ENCODE peak calls at places on chromosomes 6 and 20, in six cellular contexts. B, O, E, A, S and W are unnamed samples. For H3K9me3, the result is how much of the 10 kb centered on the place peaks cover.

GRCh38 chr6:112231609-112232060 is 22.7 kb downstream of the LAMA4 start:
- DNase-seq in B (no peak), O (peak), E (no peak), A (peak), S (no peak), W (no peak)

GRCh38 chr6:105794263-105794662 is 291.9 kb upstream of the PRDM1 start:
- DNase-seq in B (peak), O (no peak), E (peak), A (no peak), S (no peak), W (peak)

GRCh38 chr6:28001751-28002150 is 44.7 kb downstream of the OR2B6 start:
- DNase-seq in B (no peak), O (no peak), E (peak), A (no peak), S (no peak), W (no peak)

GRCh38 chr6:30100585-30101422 is 12.1 kb downstream of the TRIM31 start:
- DNase-seq in B (peak), O (no peak), E (no peak), A (no peak), S (no peak), W (peak)

GRCh38 chr6:7906741-7907140 is 3.8 kb downstream of the TXNDC5 start:
- DNase-seq in B (no peak), O (no peak), E (no peak), A (no peak), S (no peak), W (no peak)

GRCh38 chr6:135030532-135031178 is 24.0 kb downstream of the HBS1L start:
- DNase-seq in B (no peak), O (peak), E (no peak), A (peak), S (no peak), W (no peak)

GRCh38 chr20:53565254-53565653 is 28.4 kb downstream of the ZNF217 start:
- DNase-seq in B (no peak), O (no peak), E (no peak), A (no peak), S (no peak), W (no peak)

GRCh38 chr20:11917663-11918062 is at the start of gene BTBD3:
- DNase-seq in B (no peak), O (peak), E (no peak), A (peak), S (no peak), W (peak)

GRCh38 chr6:47653706-47654105 is 44.7 kb upstream of the ADGRF4 start:
- DNase-seq in B (no peak), O (no peak), E (no peak), A (no peak), S (no peak), W (peak)

GRCh38 chr20:58161192-58161591 is 67.3 kb downstream of the ANKRD60 start:
- DNase-seq in B (no peak), O (no peak), E (no peak), A (no peak), S (no peak), W (no peak)

GRCh38 chr20:19867940-19868371 is 109.9 kb downstream of the RIN2 start:
- DNase-seq in B (no peak), O (no peak), E (no peak), A (no peak), S (no peak), W (no peak)

GRCh38 chr6:97591955-97592354 is 308.9 kb upstream of the MMS22L start:
- DNase-seq in B (peak), O (no peak), E (no peak), A (no peak), S (no peak), W (no peak)

GRCh38 chr20:8764289-8764962 is 304.5 kb upstream of the PLCB4 start:
- DNase-seq in B (no peak), O (peak), E (no peak), A (no peak), S (peak), W (peak)

GRCh38 chr6:148846778-148847761 is 100.2 kb downstream of the UST start:
- DNase-seq in B (no peak), O (peak), E (no peak), A (no peak), S (no peak), W (no peak)

GRCh38 chr6:116386581-116387299 is 16.0 kb downstream of the DSE start:
- DNase-seq in B (no peak), O (peak), E (no peak), A (peak), S (no peak), W (no peak)

GRCh38 chr6:31086788-31087440 is 25.5 kb downstream of the C6orf15 start:
- DNase-seq in B (no peak), O (peak), E (peak), A (peak), S (no peak), W (no peak)

GRCh38 chr20:43973671-43974450 is 59.2 kb downstream of the TOX2 start:
- DNase-seq in B (no peak), O (no peak), E (no peak), A (no peak), S (no peak), W (no peak)

GRCh38 chr6:144580039-144580438 is 294.9 kb downstream of the UTRN start:
- DNase-seq in B (no peak), O (no peak), E (no peak), A (no peak), S (no peak), W (no peak)

GRCh38 chr6:3324262-3324942 is 65.7 kb downstream of the PSMG4 start:
- DNase-seq in B (peak), O (peak), E (peak), A (peak), S (no peak), W (no peak)

GRCh38 chr20:19628570-19629134 is 129.4 kb upstream of the RIN2 start:
- DNase-seq in B (peak), O (peak), E (peak), A (peak), S (peak), W (peak)

GRCh38 chr6:142952614-142953013 is 7.6 kb upstream of the HIVEP2 start:
- DNase-seq in B (no peak), O (no peak), E (no peak), A (no peak), S (no peak), W (no peak)

GRCh38 chr6:144213293-144213692 is 63.0 kb downstream of the STX11 start:
- DNase-seq in B (no peak), O (no peak), E (no peak), A (no peak), S (no peak), W (no peak)

GRCh38 chr20:7741866-7742265 is 198.4 kb downstream of the HAO1 start:
- DNase-seq in B (no peak), O (no peak), E (no peak), A (peak), S (no peak), W (no peak)

GRCh38 chr6:122109075-122109474 is 290.4 kb upstream of the HSF2 start:
- DNase-seq in B (no peak), O (no peak), E (no peak), A (no peak), S (no peak), W (no peak)

GRCh38 chr6:18640134-18640533 is 253.0 kb downstream of the RNF144B start:
- DNase-seq in B (no peak), O (no peak), E (no peak), A (no peak), S (peak), W (no peak)

GRCh38 chr6:130708338-130708737 is 118.9 kb upstream of the SMLR1 start:
- DNase-seq in B (no peak), O (no peak), E (peak), A (no peak), S (peak), W (no peak)

GRCh38 chr20:32089637-32090330 is 19.7 kb upstream of the TM9SF4 start:
- DNase-seq in B (peak), O (no peak), E (no peak), A (no peak), S (no peak), W (no peak)

GRCh38 chr6:53831081-53831839 is 36.5 kb downstream of the LRRC1 start:
- DNase-seq in B (no peak), O (no peak), E (no peak), A (no peak), S (no peak), W (no peak)

GRCh38 chr6:140846518-140847277 is 1286.0 kb upstream of the GJE1 start:
- DNase-seq in B (no peak), O (peak), E (no peak), A (peak), S (no peak), W (no peak)

GRCh38 chr20:58944610-58945009 is 36.4 kb upstream of the NELFCD start:
- DNase-seq in B (peak), O (no peak), E (no peak), A (no peak), S (no peak), W (no peak)

DNA sequence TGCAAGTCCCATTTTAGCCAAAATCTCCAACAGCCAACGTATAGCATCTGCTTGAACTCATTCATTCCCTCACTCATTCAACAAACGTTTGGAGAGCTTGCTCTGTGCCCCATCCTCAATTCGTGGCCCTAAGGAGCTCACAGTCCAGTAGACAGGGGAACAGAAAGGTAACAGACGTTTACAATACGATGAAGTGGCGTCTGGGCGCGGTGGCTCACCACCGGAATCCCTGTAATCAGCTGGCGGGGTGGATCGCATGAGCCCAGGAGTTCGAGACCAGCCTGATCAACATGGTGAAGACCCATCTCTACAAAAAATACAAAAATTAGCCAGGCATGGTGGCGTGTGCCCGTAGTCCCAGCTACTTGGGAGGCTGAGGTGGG is 790 bp upstream of the E2F1 start:
- DNase-seq in B (no peak), O (no peak), E (no peak), A (no peak), S (no peak), W (no peak)
- H3K9ac ChIP-seq in B (no peak), O (no peak), E (no peak), A (peak), S (no peak), W (peak)

DNA sequence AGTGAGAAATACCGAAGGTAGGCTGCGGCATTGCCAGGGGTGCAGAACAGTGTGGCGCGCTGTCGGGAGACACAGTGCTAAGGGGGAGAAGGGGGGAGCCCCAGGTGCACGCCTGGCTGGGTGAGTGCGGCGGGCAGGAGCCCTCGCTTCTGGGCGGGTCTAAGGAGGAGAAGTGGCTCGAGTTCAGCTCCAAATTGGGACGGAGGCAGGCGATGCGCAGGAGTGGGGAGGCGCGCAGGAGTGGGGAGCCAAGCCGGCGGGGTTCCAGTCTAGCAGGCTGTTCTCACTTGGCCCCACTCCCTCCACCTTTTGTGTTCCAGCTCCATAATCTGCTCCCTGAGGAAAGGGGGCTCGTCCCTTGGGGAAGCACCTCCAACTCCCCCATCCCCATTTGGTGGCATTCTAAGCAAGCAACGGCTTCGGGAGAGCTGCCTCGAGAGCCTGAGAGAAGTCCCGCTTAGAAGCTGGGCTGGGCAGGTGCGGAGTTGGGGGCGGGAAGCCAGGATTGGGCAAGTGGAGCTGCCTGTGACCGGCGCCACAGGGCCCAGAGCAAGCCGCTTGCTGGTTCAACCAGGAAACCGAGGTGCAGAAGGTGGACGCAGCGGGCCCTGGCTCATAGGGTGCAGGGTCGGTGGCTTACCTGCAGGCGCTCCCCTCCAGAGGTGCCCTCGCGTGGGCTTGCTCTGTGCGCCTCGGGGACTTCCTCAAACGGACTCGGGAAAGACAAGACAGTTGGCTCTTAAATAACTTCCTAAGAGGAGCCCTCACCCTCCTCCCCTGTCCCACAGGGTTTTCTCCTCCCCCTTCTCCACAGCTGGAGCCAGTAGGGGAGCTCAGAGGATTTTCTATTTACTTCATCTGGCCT is at the start of gene F13A1:
- DNase-seq in B (peak), O (no peak), E (no peak), A (no peak), S (no peak), W (no peak)
- H3K4me3 ChIP-seq in B (peak), O (no peak), E (no peak), A (no peak), S (no peak), W (no peak)

GRCh38 chr6:164523060-164523459 is 786.3 kb downstream of the C6orf118 start:
- DNase-seq in B (no peak), O (no peak), E (no peak), A (no peak), S (no peak), W (no peak)

DNA sequence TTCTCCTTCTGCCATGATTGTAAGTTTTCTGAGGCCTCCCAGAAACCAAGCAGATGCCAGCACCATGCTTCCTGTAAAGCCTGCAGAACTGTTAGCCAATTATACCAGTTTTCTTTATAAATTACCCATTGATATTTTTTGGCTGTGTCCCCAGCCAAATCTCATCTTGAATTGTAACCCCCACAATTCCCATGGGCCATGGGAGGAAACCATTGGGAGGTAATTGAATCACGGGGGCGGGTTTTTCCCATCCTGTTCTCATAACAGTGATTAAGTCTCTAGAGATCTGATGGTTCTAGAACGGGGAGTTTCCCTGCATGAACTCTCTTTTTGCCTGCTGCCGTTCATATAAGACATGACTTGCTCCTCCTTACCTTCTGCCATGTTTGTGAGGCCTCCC is 788.5 kb downstream of the C6orf118 start:
- DNase-seq in B (no peak), O (no peak), E (no peak), A (no peak), S (no peak), W (no peak)
- H3K9me3 ChIP-seq in B (under half), O (under half), E (under half), A (under half), S (under half), W (under half)

GRCh38 chr20:49785851-49786174 is 26.8 kb upstream of the SLC9A8 start:
- DNase-seq in B (no peak), O (no peak), E (no peak), A (no peak), S (no peak), W (no peak)
- H3K9ac ChIP-seq in B (no peak), O (no peak), E (no peak), A (no peak), S (no peak), W (no peak)

GRCh38 chr20:3237011-3237957 is 1.7 kb downstream of the SLC4A11 start:
- DNase-seq in B (no peak), O (no peak), E (peak), A (no peak), S (no peak), W (no peak)
- H3K4me3 ChIP-seq in B (peak), O (no peak), E (no peak), A (no peak), S (peak), W (no peak)

DNA sequence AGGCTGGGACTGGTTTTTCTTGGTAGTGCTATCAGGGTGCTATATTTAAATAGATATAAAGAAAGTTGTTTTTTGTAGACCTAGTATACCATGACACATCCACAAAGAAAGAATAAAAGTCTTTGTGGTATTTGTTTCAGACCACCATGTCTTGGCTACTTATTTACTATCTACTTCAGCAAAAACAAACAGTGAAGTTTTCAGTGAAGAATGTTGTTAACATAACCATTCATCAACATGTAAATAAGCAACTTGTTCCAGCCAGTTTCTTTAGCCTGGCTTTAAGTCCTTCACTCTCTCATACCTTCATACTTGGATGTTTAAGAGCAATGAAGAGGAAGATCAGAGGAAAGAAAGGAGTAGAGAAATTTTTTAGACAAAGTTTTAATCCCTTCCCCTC is 624.1 kb downstream of the CD109 start:
- DNase-seq in B (no peak), O (no peak), E (no peak), A (no peak), S (no peak), W (no peak)
- H3K9me3 ChIP-seq in B (under half), O (under half), E (under half), A (under half), S (under half), W (under half)

GRCh38 chr20:48283470-48284110 is 498.3 kb upstream of the SULF2 start:
- DNase-seq in B (no peak), O (peak), E (no peak), A (peak), S (no peak), W (peak)
- H3K9ac ChIP-seq in B (no peak), O (no peak), E (no peak), A (no peak), S (no peak), W (no peak)

DNA sequence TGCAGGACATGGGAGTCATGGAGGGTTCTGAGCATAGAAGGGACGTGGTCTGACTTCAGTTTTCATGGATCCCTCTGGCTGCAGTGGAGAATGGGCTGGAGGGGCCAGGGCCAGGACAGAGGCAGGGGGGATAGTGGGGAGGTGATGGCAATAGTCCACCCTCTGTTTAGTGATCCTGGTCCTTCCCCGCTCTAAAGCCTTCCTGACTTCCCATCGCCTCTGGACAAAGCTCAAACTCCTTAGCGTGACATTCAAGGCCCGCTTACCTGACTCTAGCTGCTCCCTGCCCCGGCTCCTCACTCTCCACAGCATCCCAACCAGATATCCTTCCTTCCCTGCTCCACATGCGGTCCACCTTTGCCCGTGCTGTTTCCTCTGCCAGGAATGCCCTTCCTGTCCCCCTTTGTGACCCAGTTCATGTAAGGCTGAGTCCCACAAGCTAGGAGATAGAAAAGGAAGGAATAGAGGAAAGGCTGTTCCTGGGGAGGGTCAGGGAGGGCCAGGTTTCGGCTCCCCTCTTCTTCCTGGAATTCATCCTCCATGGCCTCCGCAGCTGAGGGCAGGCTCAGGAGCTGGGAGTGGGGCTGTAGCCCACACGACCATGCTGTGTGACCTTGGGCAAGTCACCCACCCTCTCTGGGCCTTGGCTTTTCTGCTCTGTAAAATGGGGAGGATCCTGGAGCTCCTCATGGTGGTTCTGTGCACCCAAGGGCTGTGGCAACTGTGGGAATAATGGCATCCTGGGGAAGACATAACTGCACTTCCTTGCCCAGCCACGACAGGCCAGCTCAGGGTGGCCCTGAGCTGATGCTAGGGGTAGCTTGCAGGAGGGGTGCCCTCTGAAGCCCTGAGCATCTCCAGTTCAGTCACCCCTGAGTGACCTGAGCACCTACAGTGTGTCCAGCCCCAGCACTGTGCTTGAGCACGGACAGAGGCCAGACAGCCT is 116.1 kb downstream of the CEBPB start:
- DNase-seq in B (peak), O (no peak), E (no peak), A (no peak), S (no peak), W (peak)
- H3K4me3 ChIP-seq in B (no peak), O (no peak), E (no peak), A (no peak), S (no peak), W (no peak)

GRCh38 chr6:40036186-40036585 is 101.9 kb upstream of the MOCS1 start:
- DNase-seq in B (no peak), O (no peak), E (no peak), A (no peak), S (no peak), W (no peak)
- H3K9me3 ChIP-seq in B (under half), O (under half), E (under half), A (under half), S (under half), W (under half)

DNA sequence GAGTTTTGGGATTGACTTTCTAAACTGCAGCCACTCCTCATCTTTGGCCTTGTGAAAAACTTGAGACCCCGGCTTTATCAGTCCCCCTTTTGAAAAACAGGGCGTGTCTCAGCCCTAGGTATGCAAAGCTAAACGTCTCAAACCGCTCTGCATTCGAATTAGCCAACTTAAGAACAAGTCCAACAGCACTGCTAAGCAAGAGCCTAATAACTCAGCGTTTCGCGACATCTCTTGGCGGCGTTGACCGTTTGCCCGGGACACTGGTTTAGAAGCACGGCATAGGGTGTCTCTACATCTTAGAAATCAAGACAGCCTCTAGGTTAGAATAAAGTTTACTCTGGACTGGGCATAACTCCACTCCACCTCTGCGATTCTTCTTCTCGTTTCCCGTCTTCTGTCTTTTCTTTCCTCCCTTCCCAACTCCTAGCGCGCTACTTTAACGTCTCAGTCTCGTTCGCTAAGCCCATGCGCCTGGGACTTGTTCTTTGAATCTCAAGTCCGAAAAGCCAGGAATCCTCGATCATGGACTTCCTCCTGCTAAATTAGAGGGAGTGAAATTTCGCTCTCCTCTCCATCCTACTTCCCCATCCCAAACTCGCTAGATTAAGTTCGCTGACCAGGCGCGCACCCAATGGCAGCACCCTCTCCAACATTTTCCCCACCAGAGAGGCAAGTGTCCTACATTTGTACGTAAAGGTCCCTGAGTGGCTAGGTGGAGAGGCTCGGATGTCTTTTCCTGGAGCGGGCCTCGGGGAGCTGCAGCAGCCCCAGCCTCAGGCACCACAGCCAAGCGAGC is 10.5 kb upstream of the TFAP2A start:
- DNase-seq in B (peak), O (no peak), E (no peak), A (no peak), S (no peak), W (no peak)
- H3K9ac ChIP-seq in B (no peak), O (no peak), E (peak), A (peak), S (no peak), W (peak)